ENCODE peak calls at places on chromosome 11, in five cellular contexts. L is GM23248, H is hepatocyte, Z is PC-3, U is GM23338. P is an unnamed sample. For H3K9me2, the result is how much of the 10 kb centered on the place peaks cover.

GRCh38 chr11:61083601-61084147 is 18.6 kb upstream of the CD5 start:
- DNase-seq in Z (no peak), U (no peak), H (no peak), L (no peak), P (no peak)

GRCh38 chr11:86477495-86478155 is 102.9 kb downstream of the CCDC81 start:
- DNase-seq in L (peak), Z (peak), U (no peak), H (no peak), P (no peak)

GRCh38 chr11:7457211-7457610 is 28.1 kb upstream of the OLFML1 start:
- DNase-seq in U (no peak), H (no peak), L (peak), Z (peak), P (no peak)

GRCh38 chr11:65104628-65105027 is 7.0 kb upstream of the TM7SF2 start:
- DNase-seq in U (no peak), H (no peak), L (no peak), Z (no peak), P (no peak)

GRCh38 chr11:61826930-61827572 is 1.0 kb upstream of the FADS2 start:
- DNase-seq in L (no peak), Z (no peak), H (no peak), U (no peak), P (no peak)

GRCh38 chr11:27410301-27410700 is 47.3 kb upstream of the CCDC34 start:
- DNase-seq in L (no peak), H (no peak), U (no peak), Z (no peak), P (no peak)

GRCh38 chr11:8681837-8682218 is 637 bp downstream of the TRIM66 start:
- DNase-seq in H (no peak), L (no peak), U (no peak), Z (no peak), P (no peak)

GRCh38 chr11:115364892-115365291 is 139.3 kb downstream of the CADM1 start:
- DNase-seq in Z (no peak), U (no peak), L (no peak), H (no peak), P (no peak)

GRCh38 chr11:6755303-6755952 is 16.3 kb downstream of the OR2AG2 start:
- DNase-seq in H (peak), Z (peak), U (peak), L (peak), P (peak)

GRCh38 chr11:61454520-61454919 is 24.6 kb downstream of the SDHAF2 start:
- DNase-seq in H (no peak), U (no peak), Z (no peak), L (no peak), P (no peak)

GRCh38 chr11:58060939-58061672 is 30.4 kb downstream of the OR6Q1 start:
- DNase-seq in U (peak), Z (peak), L (peak), H (peak), P (no peak)

GRCh38 chr11:65501530-65502273 is 2.9 kb downstream of the MALAT1 start:
- DNase-seq in H (peak), Z (no peak), L (peak), U (no peak), P (peak)

GRCh38 chr11:62504158-62504973 is 42.2 kb downstream of the AHNAK start:
- DNase-seq in L (no peak), Z (no peak), U (peak), H (peak), P (no peak)

GRCh38 chr11:2870955-2871720 is 14.4 kb downstream of the CDKN1C start:
- DNase-seq in Z (no peak), L (no peak), H (no peak), U (peak), P (no peak)

GRCh38 chr11:2171531-2171930 is at the start of gene TH:
- DNase-seq in Z (no peak), U (no peak), L (no peak), H (no peak), P (no peak)

GRCh38 chr11:10304495-10305261 is at the start of gene ADM:
- DNase-seq in Z (peak), U (peak), L (peak), H (peak), P (no peak)

GRCh38 chr11:60891103-60891741 is 15.2 kb downstream of the PRPF19 start:
- DNase-seq in L (no peak), U (no peak), H (no peak), Z (no peak), P (no peak)

GRCh38 chr11:15912291-15912690 is 444.1 kb downstream of the SOX6 start:
- DNase-seq in Z (no peak), U (no peak), H (no peak), L (no peak), P (no peak)

GRCh38 chr11:44409558-44410236 is 99.8 kb upstream of the ALX4 start:
- DNase-seq in L (no peak), H (no peak), Z (no peak), U (no peak), P (no peak)

GRCh38 chr11:84720706-84721402 is 906.3 kb downstream of the DLG2 start:
- DNase-seq in Z (no peak), H (peak), U (peak), L (peak), P (no peak)

GRCh38 chr11:75577198-75577597 is 15.1 kb downstream of the SERPINH1 start:
- DNase-seq in L (peak), U (peak), Z (peak), H (peak), P (peak)

GRCh38 chr11:102850973-102851745 is 7.8 kb upstream of the MMP3 start:
- DNase-seq in H (no peak), U (no peak), L (peak), Z (peak), P (no peak)

GRCh38 chr11:77287615-77288273 is 13.7 kb downstream of the GDPD4 start:
- DNase-seq in U (no peak), H (no peak), Z (peak), L (peak), P (no peak)

GRCh38 chr11:63915961-63916836 is 765 bp downstream of the RCOR2 start:
- DNase-seq in Z (peak), H (peak), U (peak), L (peak), P (peak)

GRCh38 chr11:3044004-3044403 is 13.2 kb downstream of the CARS1 start:
- DNase-seq in L (peak), Z (no peak), U (no peak), H (no peak), P (no peak)

GRCh38 chr11:111665779-111666178 is 63.5 kb downstream of the SIK2 start:
- DNase-seq in Z (peak), H (peak), U (peak), L (peak), P (peak)

GRCh38 chr11:60164550-60165075 is 18.3 kb downstream of the MS4A6A start:
- DNase-seq in U (no peak), H (no peak), L (no peak), Z (peak), P (no peak)

GRCh38 chr11:112794321-112794720 is 166.9 kb upstream of the NCAM1 start:
- DNase-seq in L (peak), U (no peak), H (no peak), Z (no peak), P (no peak)

GRCh38 chr11:17250561-17251350 is 25.8 kb upstream of the NUCB2 start:
- DNase-seq in U (no peak), L (peak), H (no peak), Z (peak), P (no peak)

GRCh38 chr11:17197431-17197898 is 10.3 kb downstream of the PIK3C2A start:
- DNase-seq in Z (peak), L (peak), H (peak), U (no peak), P (no peak)

GRCh38 chr11:32429477-32429876 is 5.9 kb downstream of the WT1 start:
- DNase-seq in Z (no peak), U (peak), L (no peak), H (no peak), P (no peak)

GRCh38 chr11:34656062-34656720 is 35.3 kb downstream of the EHF start:
- DNase-seq in L (peak), H (no peak), Z (peak), U (no peak), P (no peak)

GRCh38 chr11:6319879-6320410 is 356 bp downstream of the CAVIN3 start:
- DNase-seq in H (peak), Z (no peak), U (peak), L (peak), P (no peak)

GRCh38 chr11:122287401-122287800 is 171.4 kb upstream of the BLID start:
- DNase-seq in Z (no peak), H (no peak), L (no peak), U (no peak), P (no peak)

GRCh38 chr11:71342951-71343827 is 90.8 kb upstream of the SHANK2 start:
- DNase-seq in U (peak), L (peak), Z (peak), H (peak), P (peak)

GRCh38 chr11:44789466-44789865 is 62.7 kb downstream of the TSPAN18 start:
- DNase-seq in L (no peak), Z (no peak), U (no peak), H (no peak), P (no peak)

GRCh38 chr11:36600155-36600554 is 2.1 kb upstream of the RAG2 start:
- DNase-seq in U (peak), Z (no peak), H (no peak), L (no peak), P (no peak)
- H3K4me2 ChIP-seq in U (no peak), Z (no peak), H (no peak), L (no peak), P (no peak)

GRCh38 chr11:66870131-66870530 is 13.3 kb downstream of the LRFN4 start:
- DNase-seq in U (no peak), L (no peak), Z (no peak), H (no peak), P (no peak)
- H3K9me2 ChIP-seq in U (under half), L (under half), Z (under half), H (under half), P (under half)

DNA sequence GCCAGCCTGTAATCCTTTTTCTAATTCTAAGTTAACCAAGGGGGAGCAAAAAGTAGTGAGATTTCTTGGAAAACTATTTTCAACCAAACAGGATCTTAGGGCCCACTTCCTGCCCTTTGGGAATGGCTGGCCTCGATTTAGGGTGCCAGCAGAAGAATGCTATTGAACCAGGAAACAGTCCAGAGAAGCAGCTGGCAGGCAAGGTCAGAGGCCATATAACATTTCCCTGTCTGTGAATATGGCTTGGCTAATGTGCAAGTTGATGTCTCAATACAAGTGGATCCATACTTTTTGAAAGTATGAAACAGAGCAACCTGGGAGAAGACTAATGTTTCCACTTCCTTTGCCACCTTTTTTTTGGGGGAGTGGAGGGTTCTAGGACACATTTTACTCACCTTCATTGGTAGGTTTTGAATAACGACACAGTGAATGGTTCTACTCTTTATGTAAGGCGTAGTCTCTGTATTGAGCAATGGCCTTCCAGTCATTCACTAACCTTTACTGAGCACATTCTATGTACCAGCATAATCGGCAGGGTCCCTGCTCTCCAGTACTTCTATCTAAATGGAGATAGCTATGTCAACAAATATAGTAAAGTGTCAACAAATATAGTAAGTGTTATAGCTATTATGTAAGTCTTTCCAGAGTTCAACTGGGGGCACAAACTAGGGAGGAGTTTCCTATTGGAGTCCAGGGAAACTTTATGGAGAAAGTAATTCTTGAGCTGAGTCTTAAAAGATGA is 34.2 kb upstream of the RRM1 start:
- DNase-seq in Z (no peak), L (no peak), H (peak), U (no peak), P (no peak)
- TF ChIP-seq EZH2phosphoT487 in Z (no peak), L (no peak), H (no peak), U (no peak), P (no peak)

GRCh38 chr11:82980947-82981346 is 79.4 kb downstream of the DDIAS start:
- DNase-seq in Z (no peak), U (no peak), H (no peak), L (no peak), P (no peak)
- H3K4me2 ChIP-seq in Z (no peak), U (no peak), H (no peak), L (peak), P (no peak)

P was measured in OCI-LY7.